ENCODE peak calls at places on chromosomes 16 and 17, in nine cellular contexts. G is iPS DF 6.9, S is right cardiac atrium, Q is transverse colon, H is IMR-90, N is heart left ventricle, M is endodermal cell, U is cardiac muscle cell, Z is ascending aorta. B is an unnamed sample.

GRCh38 chr17:75032896-75033294 is 13.9 kb downstream of the ATP5PD start:
- DNase-seq in G (no peak), S (peak; percentile 48), Q (no peak), H (no peak), N (peak; percentile 47), M (peak; percentile 60), U (peak; percentile 26), Z (no peak), B (peak; percentile 34)

GRCh38 chr16:49556252-49557069 is 182.9 kb downstream of the C16orf78 start:
- DNase-seq in G (peak; percentile 39), S (no peak), Q (no peak), H (peak; percentile 35), N (no peak), M (peak; percentile 82), U (peak; percentile 65), Z (no peak), B (no peak)

GRCh38 chr17:74840989-74841666 is 18.6 kb downstream of the GRIN2C start:
- DNase-seq in G (no peak), S (peak; percentile 80), Q (peak; percentile 30), H (peak; percentile 20), N (peak; percentile 78), M (peak; percentile 85), U (peak; percentile 64), Z (no peak), B (peak; percentile 53)

GRCh38 chr17:63774982-63775290 is 966 bp downstream of the DDX42 start:
- DNase-seq in G (no peak), S (no peak), Q (no peak), H (peak; percentile 21), N (no peak), M (no peak), U (no peak), Z (no peak), B (no peak)

GRCh38 chr16:88924834-88925539 is 52.0 kb downstream of the CBFA2T3 start:
- DNase-seq in G (no peak), S (peak; percentile 65), Q (no peak), H (peak; percentile 73), N (peak; percentile 75), M (peak; percentile 87), U (peak; percentile 89), Z (no peak), B (no peak)

GRCh38 chr17:51427259-51428255 is 167.2 kb downstream of the UTP18 start:
- DNase-seq in G (no peak), S (no peak), Q (no peak), H (no peak), N (no peak), M (no peak), U (no peak), Z (no peak), B (no peak)

GRCh38 chr16:70324998-70325765 is 21.5 kb upstream of the DDX19A start:
- DNase-seq in G (no peak), S (no peak), Q (no peak), H (no peak), N (no peak), M (no peak), U (no peak), Z (no peak), B (no peak)

GRCh38 chr16:27195941-27196595 is 7.3 kb upstream of the KDM8 start:
- DNase-seq in G (no peak), S (no peak), Q (no peak), H (no peak), N (no peak), M (no peak), U (no peak), Z (no peak), B (no peak)

GRCh38 chr16:87303431-87303930 is 13.7 kb downstream of the C16orf95 start:
- DNase-seq in G (no peak), S (no peak), Q (no peak), H (peak; percentile 18), N (no peak), M (no peak), U (no peak), Z (no peak), B (no peak)

GRCh38 chr17:28524476-28525415 is 18.6 kb downstream of the FOXN1 start:
- DNase-seq in G (no peak), S (no peak), Q (peak; percentile 61), H (peak; percentile 78), N (no peak), M (no peak), U (peak; percentile 71), Z (no peak), B (no peak)

GRCh38 chr16:82761236-82761635 is 134.5 kb downstream of the CDH13 start:
- DNase-seq in G (no peak), S (peak; percentile 84), Q (peak; percentile 27), H (peak; percentile 74), N (peak; percentile 88), M (no peak), U (peak; percentile 67), Z (peak; percentile 63), B (peak; percentile 79)

GRCh38 chr17:48456584-48456983 is 26.6 kb upstream of the SKAP1 start:
- DNase-seq in G (no peak), S (no peak), Q (no peak), H (no peak), N (no peak), M (peak; percentile 82), U (no peak), Z (no peak), B (no peak)

GRCh38 chr16:50161950-50162349 is 8.8 kb downstream of the TENT4B start:
- DNase-seq in G (no peak), S (no peak), Q (no peak), H (no peak), N (no peak), M (no peak), U (no peak), Z (no peak), B (no peak)

DNA sequence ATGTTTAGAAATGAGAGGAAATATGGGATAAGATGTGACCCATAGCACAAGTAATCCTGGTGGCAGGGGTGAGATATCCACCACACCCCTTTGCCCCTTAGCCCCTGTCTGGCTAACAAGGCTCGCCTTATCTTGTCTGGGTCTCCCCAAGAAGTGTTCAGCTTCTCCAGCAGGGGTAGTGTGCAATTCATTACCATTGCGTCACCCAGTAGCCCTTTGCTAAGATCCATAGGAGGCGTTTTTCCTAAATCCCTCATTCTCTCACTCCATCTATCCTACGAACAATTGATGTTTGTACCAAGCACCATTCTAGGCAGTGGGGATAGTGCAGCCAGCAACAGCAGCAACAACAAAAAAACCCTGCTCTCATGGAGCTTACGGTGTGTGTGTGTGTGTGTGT is 30.8 kb downstream of the CCDC42 start:
- DNase-seq in G (no peak), S (no peak), Q (no peak), H (no peak), N (no peak), M (no peak), U (no peak), Z (no peak), B (no peak)
- H3K4me1 ChIP-seq in G (no peaks in the 10 kb centered on the region), S (peaks cover 6% of the 10 kb centered on the region), Q (no peaks in the 10 kb centered on the region), H (no peaks in the 10 kb centered on the region), N (peaks cover 13% of the 10 kb centered on the region), M (no peaks in the 10 kb centered on the region), U (peaks cover 19% of the 10 kb centered on the region), Z (peaks cover 3% of the 10 kb centered on the region), B (no peaks in the 10 kb centered on the region)

DNA sequence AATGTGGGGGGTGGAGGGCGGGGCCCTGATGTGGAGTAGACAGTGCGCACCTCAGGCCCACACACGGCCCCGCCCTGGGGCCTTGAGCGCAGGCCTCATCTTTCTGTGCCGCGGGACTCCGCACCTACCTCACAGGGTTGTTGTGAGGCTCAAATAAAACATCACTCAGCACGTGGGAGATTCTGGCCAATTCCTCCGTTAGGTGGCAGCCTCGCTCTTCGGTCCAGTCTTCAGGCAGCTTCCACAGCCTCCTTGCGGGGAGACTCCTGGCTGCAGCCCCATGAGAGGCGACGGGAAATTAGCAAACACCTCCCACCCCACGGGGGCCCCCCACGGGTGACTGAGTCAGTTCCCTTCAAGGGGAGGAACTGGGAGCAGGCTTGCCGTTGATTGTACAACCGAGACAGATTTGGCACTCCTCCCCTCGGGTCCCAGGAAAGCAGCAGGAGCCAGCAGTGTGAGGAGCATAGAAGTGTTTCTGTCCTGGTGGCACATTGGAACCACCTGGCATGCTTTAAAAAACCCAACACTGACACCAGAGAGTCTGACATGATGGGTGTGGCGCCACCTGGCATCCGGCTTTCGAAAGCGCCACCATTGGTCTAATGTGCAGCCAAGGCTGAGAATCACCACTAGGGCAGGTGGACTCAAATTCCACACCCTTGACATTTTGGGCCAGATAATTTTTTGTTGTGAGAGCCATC is 7.6 kb downstream of the MRM1 start:
- DNase-seq in G (no peak), S (peak; percentile 55), Q (peak; percentile 30), H (peak; percentile 66), N (peak; percentile 40), M (peak; percentile 90), U (peak; percentile 77), Z (no peak), B (peak; percentile 35)
- H3K4me1 ChIP-seq in G (peaks cover 2% of the 10 kb centered on the region), S (no peaks in the 10 kb centered on the region), Q (peaks cover 2% of the 10 kb centered on the region), H (no peaks in the 10 kb centered on the region), N (no peaks in the 10 kb centered on the region), M (peaks cover 9% of the 10 kb centered on the region), U (peaks cover 2% of the 10 kb centered on the region), Z (no peaks in the 10 kb centered on the region), B (no peaks in the 10 kb centered on the region)

GRCh38 chr17:36544320-36545092 is at the start of gene GGNBP2:
- DNase-seq in G (peak; percentile 61), S (peak; percentile 96), Q (peak; percentile 93), H (peak; percentile 92), N (peak; percentile 97), M (peak; percentile 99), U (peak; percentile 98), Z (peak; percentile 47), B (peak; percentile 82)

GRCh38 chr17:36545465-36546417 is 1.0 kb downstream of the GGNBP2 start:
- DNase-seq in G (peak; percentile 84), S (peak; percentile 97), Q (peak; percentile 98), H (peak; percentile 98), N (peak; percentile 97), M (peak; percentile 100), U (peak; percentile 99), Z (peak; percentile 94), B (peak; percentile 94)

GRCh38 chr17:36545093-36545464 is 360 bp downstream of the GGNBP2 start:
- DNase-seq in G (no peak), S (no peak), Q (no peak), H (no peak), N (no peak), M (no peak), U (no peak), Z (no peak), B (no peak)

GRCh38 chr17:36547776-36548175 is 3.1 kb downstream of the GGNBP2 start:
- DNase-seq in G (no peak), S (no peak), Q (no peak), H (no peak), N (no peak), M (no peak), U (no peak), Z (no peak), B (no peak)

GRCh38 chr17:36546418-36547093 is 1.8 kb downstream of the GGNBP2 start:
- DNase-seq in G (no peak), S (no peak), Q (no peak), H (no peak), N (no peak), M (no peak), U (peak; percentile 14), Z (no peak), B (no peak)
- H3K4me1 ChIP-seq in G (no peaks in the 10 kb centered on the region), S (no peaks in the 10 kb centered on the region), Q (peaks cover 66% of the 10 kb centered on the region), H (no peaks in the 10 kb centered on the region), N (peaks cover 50% of the 10 kb centered on the region), M (no peaks in the 10 kb centered on the region), U (peaks cover 19% of the 10 kb centered on the region), Z (peaks cover 16% of the 10 kb centered on the region), B (peaks cover 68% of the 10 kb centered on the region)

DNA sequence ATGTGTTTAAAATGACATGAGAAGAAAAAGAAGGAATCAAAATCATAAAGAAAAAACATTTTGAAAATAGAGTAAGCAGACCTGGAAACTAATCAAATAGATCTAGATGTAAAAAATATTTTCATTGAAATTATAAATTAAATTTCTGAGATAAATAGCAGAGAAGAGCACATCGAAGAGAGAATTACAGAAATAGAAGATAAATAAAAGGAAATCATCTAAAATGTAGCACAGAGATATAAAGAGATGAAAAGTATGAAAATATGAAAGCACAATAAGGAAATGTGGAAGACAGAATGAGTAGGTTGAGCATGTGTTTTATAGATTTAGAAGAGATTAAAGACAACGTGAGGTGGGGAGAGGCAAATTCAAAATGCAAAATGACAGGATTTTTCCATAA is 130.9 kb upstream of the SEC14L1 start:
- DNase-seq in G (no peak), S (no peak), Q (no peak), H (no peak), N (no peak), M (no peak), U (no peak), Z (no peak), B (no peak)
- H3K4me1 ChIP-seq in G (no peaks in the 10 kb centered on the region), S (no peaks in the 10 kb centered on the region), Q (no peaks in the 10 kb centered on the region), H (no peaks in the 10 kb centered on the region), N (no peaks in the 10 kb centered on the region), M (no peaks in the 10 kb centered on the region), U (no peaks in the 10 kb centered on the region), Z (no peaks in the 10 kb centered on the region), B (no peaks in the 10 kb centered on the region)